ENCODE peak calls at places on chromosomes 12 and 14, in five cellular contexts. One of them, this sample, is unnamed. For H3K27me3, the result is how much of the 10 kb centered on the place peaks cover.

GRCh38 chr14:64417042-64417770 is 29.1 kb downstream of the MTHFD1 start:
- DNase-seq in cardiac muscle cell: peak
- DNase-seq in endodermal cell: no peak
- DNase-seq in psoas muscle: no peak
- DNase-seq in upper lobe of right lung: no peak
- DNase-seq in this sample: no peak

GRCh38 chr12:77049767-77050353 is 15.5 kb downstream of the E2F7 start:
- DNase-seq in cardiac muscle cell: peak
- DNase-seq in endodermal cell: no peak
- DNase-seq in psoas muscle: no peak
- DNase-seq in upper lobe of right lung: no peak
- DNase-seq in this sample: peak

GRCh38 chr12:116597886-116598285 is 38.7 kb downstream of the MAP1LC3B2 start:
- DNase-seq in psoas muscle: no peak
- DNase-seq in cardiac muscle cell: no peak
- DNase-seq in upper lobe of right lung: no peak
- DNase-seq in endodermal cell: no peak
- DNase-seq in this sample: no peak

GRCh38 chr14:30193791-30194407 is 266.3 kb upstream of the PRKD1 start:
- DNase-seq in endodermal cell: no peak
- DNase-seq in upper lobe of right lung: no peak
- DNase-seq in cardiac muscle cell: peak
- DNase-seq in psoas muscle: no peak
- DNase-seq in this sample: no peak

GRCh38 chr14:21694425-21694824 is 20.8 kb upstream of the OR4E1 start:
- DNase-seq in psoas muscle: no peak
- DNase-seq in cardiac muscle cell: no peak
- DNase-seq in endodermal cell: no peak
- DNase-seq in upper lobe of right lung: no peak
- DNase-seq in this sample: no peak

GRCh38 chr12:122724641-122725243 is 5.9 kb downstream of the HCAR1 start:
- DNase-seq in upper lobe of right lung: no peak
- DNase-seq in psoas muscle: no peak
- DNase-seq in endodermal cell: peak
- DNase-seq in cardiac muscle cell: no peak
- DNase-seq in this sample: no peak

GRCh38 chr12:115023279-115023678 is 339.3 kb upstream of the TBX3 start:
- DNase-seq in endodermal cell: no peak
- DNase-seq in cardiac muscle cell: peak
- DNase-seq in upper lobe of right lung: no peak
- DNase-seq in psoas muscle: no peak
- DNase-seq in this sample: no peak

GRCh38 chr12:117072106-117072505 is 27.1 kb downstream of the TESC start:
- DNase-seq in upper lobe of right lung: no peak
- DNase-seq in psoas muscle: no peak
- DNase-seq in endodermal cell: no peak
- DNase-seq in cardiac muscle cell: no peak
- DNase-seq in this sample: no peak

GRCh38 chr14:54317396-54317795 is 79.4 kb upstream of the CDKN3 start:
- DNase-seq in psoas muscle: no peak
- DNase-seq in endodermal cell: no peak
- DNase-seq in cardiac muscle cell: no peak
- DNase-seq in upper lobe of right lung: no peak
- DNase-seq in this sample: no peak

GRCh38 chr14:86015916-86016315 is 486.0 kb downstream of the FLRT2 start:
- DNase-seq in cardiac muscle cell: peak
- DNase-seq in endodermal cell: no peak
- DNase-seq in upper lobe of right lung: no peak
- DNase-seq in psoas muscle: no peak
- DNase-seq in this sample: no peak

GRCh38 chr14:68106917-68107316 is 287.3 kb downstream of the RAD51B start:
- DNase-seq in upper lobe of right lung: no peak
- DNase-seq in cardiac muscle cell: no peak
- DNase-seq in psoas muscle: no peak
- DNase-seq in endodermal cell: no peak
- DNase-seq in this sample: no peak

GRCh38 chr12:128810182-128811127 is 13.3 kb downstream of the SLC15A4 start:
- DNase-seq in endodermal cell: no peak
- DNase-seq in upper lobe of right lung: no peak
- DNase-seq in cardiac muscle cell: no peak
- DNase-seq in psoas muscle: peak
- DNase-seq in this sample: peak

GRCh38 chr14:31181271-31181670 is 26.3 kb downstream of the HECTD1 start:
- DNase-seq in upper lobe of right lung: no peak
- DNase-seq in endodermal cell: no peak
- DNase-seq in psoas muscle: no peak
- DNase-seq in cardiac muscle cell: no peak
- DNase-seq in this sample: no peak

GRCh38 chr12:84243686-84244085 is 668.9 kb downstream of the SLC6A15 start:
- DNase-seq in psoas muscle: no peak
- DNase-seq in cardiac muscle cell: no peak
- DNase-seq in endodermal cell: no peak
- DNase-seq in upper lobe of right lung: no peak
- DNase-seq in this sample: no peak

GRCh38 chr14:92520102-92520651 is 6.6 kb downstream of the RIN3 start:
- DNase-seq in psoas muscle: no peak
- DNase-seq in upper lobe of right lung: no peak
- DNase-seq in cardiac muscle cell: no peak
- DNase-seq in endodermal cell: no peak
- DNase-seq in this sample: no peak

GRCh38 chr12:102501773-102502172 is 21.4 kb upstream of the IGF1 start:
- DNase-seq in endodermal cell: no peak
- DNase-seq in psoas muscle: no peak
- DNase-seq in upper lobe of right lung: no peak
- DNase-seq in cardiac muscle cell: no peak
- DNase-seq in this sample: no peak

GRCh38 chr12:47361389-47362031 is 281.8 kb upstream of the AMIGO2 start:
- DNase-seq in upper lobe of right lung: no peak
- DNase-seq in psoas muscle: no peak
- DNase-seq in cardiac muscle cell: no peak
- DNase-seq in endodermal cell: peak
- DNase-seq in this sample: peak

GRCh38 chr12:1594045-1594294 is 411 bp downstream of the FBXL14 start:
- DNase-seq in cardiac muscle cell: peak
- DNase-seq in endodermal cell: peak
- DNase-seq in upper lobe of right lung: peak
- DNase-seq in psoas muscle: peak
- DNase-seq in this sample: peak

GRCh38 chr12:121003650-121004049 is 12.6 kb downstream of the C12orf43 start:
- DNase-seq in upper lobe of right lung: no peak
- DNase-seq in endodermal cell: peak
- DNase-seq in psoas muscle: no peak
- DNase-seq in cardiac muscle cell: no peak
- DNase-seq in this sample: no peak

GRCh38 chr12:109840349-109841073 is 7.3 kb upstream of the TRPV4 start:
- DNase-seq in upper lobe of right lung: no peak
- DNase-seq in endodermal cell: peak
- DNase-seq in cardiac muscle cell: no peak
- DNase-seq in psoas muscle: no peak
- DNase-seq in this sample: no peak

GRCh38 chr12:57697076-57697475 is 3.1 kb downstream of the OS9 start:
- DNase-seq in cardiac muscle cell: no peak
- DNase-seq in endodermal cell: no peak
- DNase-seq in psoas muscle: no peak
- DNase-seq in upper lobe of right lung: no peak
- DNase-seq in this sample: no peak

GRCh38 chr12:30754750-30755394 is at the start of gene CAPRIN2:
- DNase-seq in endodermal cell: peak
- DNase-seq in cardiac muscle cell: peak
- DNase-seq in psoas muscle: peak
- DNase-seq in upper lobe of right lung: peak
- DNase-seq in this sample: peak

GRCh38 chr12:6965026-6965661 is 5.3 kb downstream of the PHB2 start:
- DNase-seq in endodermal cell: peak
- DNase-seq in cardiac muscle cell: peak
- DNase-seq in psoas muscle: peak
- DNase-seq in upper lobe of right lung: peak
- DNase-seq in this sample: peak

GRCh38 chr14:68905107-68905895 is 73.8 kb downstream of the ACTN1 start:
- DNase-seq in upper lobe of right lung: no peak
- DNase-seq in cardiac muscle cell: no peak
- DNase-seq in endodermal cell: no peak
- DNase-seq in psoas muscle: no peak
- DNase-seq in this sample: no peak

GRCh38 chr12:53145383-53145782 is 35.1 kb upstream of the ZNF740 start:
- DNase-seq in psoas muscle: no peak
- DNase-seq in upper lobe of right lung: no peak
- DNase-seq in endodermal cell: no peak
- DNase-seq in cardiac muscle cell: peak
- DNase-seq in this sample: no peak

GRCh38 chr14:53929871-53930685 is 26.5 kb downstream of the BMP4 start:
- DNase-seq in psoas muscle: no peak
- DNase-seq in cardiac muscle cell: no peak
- DNase-seq in upper lobe of right lung: no peak
- DNase-seq in endodermal cell: peak
- DNase-seq in this sample: no peak

GRCh38 chr12:112468041-112468440 is 49.3 kb downstream of the PTPN11 start:
- DNase-seq in endodermal cell: peak
- DNase-seq in psoas muscle: no peak
- DNase-seq in cardiac muscle cell: no peak
- DNase-seq in upper lobe of right lung: no peak
- DNase-seq in this sample: no peak

GRCh38 chr12:104576980-104577925 is 120.5 kb downstream of the CHST11 start:
- DNase-seq in cardiac muscle cell: no peak
- DNase-seq in psoas muscle: no peak
- DNase-seq in endodermal cell: no peak
- DNase-seq in upper lobe of right lung: no peak
- DNase-seq in this sample: no peak

GRCh38 chr12:124094733-124095132 is 121.7 kb downstream of the ZNF664 start:
- DNase-seq in endodermal cell: no peak
- DNase-seq in cardiac muscle cell: no peak
- DNase-seq in upper lobe of right lung: no peak
- DNase-seq in psoas muscle: no peak
- DNase-seq in this sample: no peak

DNA sequence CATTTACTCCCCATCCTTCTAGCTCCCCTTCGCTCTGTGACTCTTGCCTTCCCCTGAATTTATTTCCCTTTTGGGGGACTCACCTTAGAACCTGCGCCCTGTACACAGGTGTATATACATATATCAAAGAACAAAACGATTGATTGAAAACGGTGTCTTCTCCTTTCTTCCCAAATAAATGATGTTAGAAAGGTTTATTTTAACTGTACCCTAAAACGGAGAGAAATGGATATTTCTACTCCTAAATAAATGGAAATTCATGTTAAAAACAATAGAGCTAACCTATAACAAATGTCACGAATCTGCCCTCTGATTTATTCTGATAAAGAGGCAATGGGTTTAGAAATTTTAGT is 8.6 kb upstream of the LHX5 start:
- DNase-seq in cardiac muscle cell: no peak
- DNase-seq in psoas muscle: no peak
- DNase-seq in endodermal cell: no peak
- DNase-seq in upper lobe of right lung: no peak
- DNase-seq in this sample: no peak
- H3K27me3 ChIP-seq in cardiac muscle cell: half or more
- H3K27me3 ChIP-seq in psoas muscle: half or more
- H3K27me3 ChIP-seq in endodermal cell: half or more
- H3K27me3 ChIP-seq in upper lobe of right lung: half or more
- H3K27me3 ChIP-seq in this sample: half or more

DNA sequence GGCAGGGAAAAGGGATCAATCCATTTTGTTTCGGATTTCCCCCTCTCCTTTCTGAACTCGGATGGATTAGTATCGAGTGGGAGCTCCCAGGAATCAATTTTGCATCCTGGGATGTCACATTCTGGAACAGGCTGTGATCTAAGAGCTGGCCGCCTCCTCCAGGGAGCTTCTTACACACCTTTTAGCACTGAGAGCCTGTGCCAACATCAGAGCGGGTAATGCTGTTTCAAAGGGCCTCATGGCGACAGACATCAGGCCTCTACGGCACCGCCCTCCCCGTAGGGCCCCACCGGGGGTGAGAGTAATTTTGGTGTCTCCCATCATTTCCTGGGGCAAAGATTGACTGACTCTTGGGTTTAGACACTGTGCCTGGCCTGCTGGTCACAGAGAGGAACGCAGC is 2.7 kb downstream of the GALNT9 start:
- DNase-seq in psoas muscle: no peak
- DNase-seq in endodermal cell: no peak
- DNase-seq in cardiac muscle cell: no peak
- DNase-seq in upper lobe of right lung: no peak
- DNase-seq in this sample: no peak
- H3K27me3 ChIP-seq in psoas muscle: half or more
- H3K27me3 ChIP-seq in endodermal cell: under half
- H3K27me3 ChIP-seq in cardiac muscle cell: under half
- H3K27me3 ChIP-seq in upper lobe of right lung: under half
- H3K27me3 ChIP-seq in this sample: half or more

GRCh38 chr14:70891741-70892140 is 15.5 kb upstream of the PCNX1 start:
- DNase-seq in cardiac muscle cell: peak
- DNase-seq in upper lobe of right lung: no peak
- DNase-seq in psoas muscle: no peak
- DNase-seq in endodermal cell: no peak
- DNase-seq in this sample: no peak
- H3K27me3 ChIP-seq in cardiac muscle cell: under half
- H3K27me3 ChIP-seq in upper lobe of right lung: under half
- H3K27me3 ChIP-seq in psoas muscle: under half
- H3K27me3 ChIP-seq in endodermal cell: under half
- H3K27me3 ChIP-seq in this sample: under half

GRCh38 chr12:113991224-113992044 is 25.3 kb upstream of the RBM19 start:
- DNase-seq in endodermal cell: no peak
- DNase-seq in cardiac muscle cell: no peak
- DNase-seq in psoas muscle: no peak
- DNase-seq in upper lobe of right lung: no peak
- DNase-seq in this sample: no peak

GRCh38 chr12:113988064-113988451 is 21.9 kb upstream of the RBM19 start:
- DNase-seq in upper lobe of right lung: no peak
- DNase-seq in cardiac muscle cell: no peak
- DNase-seq in endodermal cell: no peak
- DNase-seq in psoas muscle: no peak
- DNase-seq in this sample: no peak

GRCh38 chr12:113987261-113988063 is 21.3 kb upstream of the RBM19 start:
- DNase-seq in psoas muscle: no peak
- DNase-seq in endodermal cell: no peak
- DNase-seq in cardiac muscle cell: no peak
- DNase-seq in upper lobe of right lung: no peak
- DNase-seq in this sample: no peak

GRCh38 chr12:113988976-113989375 is 22.9 kb upstream of the RBM19 start:
- DNase-seq in upper lobe of right lung: no peak
- DNase-seq in cardiac muscle cell: no peak
- DNase-seq in psoas muscle: no peak
- DNase-seq in endodermal cell: no peak
- DNase-seq in this sample: no peak

DNA sequence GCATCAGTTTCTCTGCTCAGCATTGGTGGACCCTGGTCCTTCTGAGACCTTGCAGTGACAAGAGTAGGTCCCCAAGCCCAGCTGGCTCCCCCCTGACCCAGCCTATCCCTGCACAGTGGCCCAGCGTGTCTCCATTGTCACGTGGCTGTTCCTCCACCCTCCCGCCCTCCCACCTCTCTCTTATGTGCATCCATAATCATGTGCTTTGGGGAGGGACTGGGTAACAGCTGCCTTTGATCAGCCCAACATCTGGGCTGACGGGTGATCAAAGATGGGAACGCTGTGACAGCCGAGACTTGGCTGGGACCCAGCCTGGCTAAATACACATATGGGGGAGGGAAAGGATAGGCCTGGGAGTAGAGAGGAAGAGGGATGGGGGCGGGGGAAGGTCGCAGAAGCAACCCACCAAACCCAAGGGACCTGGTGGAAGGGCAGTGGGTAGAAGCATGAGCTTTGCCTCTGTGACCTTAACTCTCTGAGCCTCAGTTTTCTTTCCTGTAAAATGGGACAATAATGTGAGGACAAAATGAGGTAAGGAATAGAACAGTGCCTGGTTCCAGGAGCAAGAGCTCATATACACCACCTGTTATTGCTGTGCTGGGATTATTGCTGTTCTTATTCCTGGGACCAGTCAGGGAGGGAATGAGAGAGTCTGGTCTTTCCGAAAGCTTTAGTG is 24.6 kb upstream of the RBM19 start:
- DNase-seq in cardiac muscle cell: peak
- DNase-seq in endodermal cell: peak
- DNase-seq in upper lobe of right lung: no peak
- DNase-seq in psoas muscle: no peak
- DNase-seq in this sample: no peak
- H3K27me3 ChIP-seq in cardiac muscle cell: under half
- H3K27me3 ChIP-seq in endodermal cell: under half
- H3K27me3 ChIP-seq in upper lobe of right lung: under half
- H3K27me3 ChIP-seq in psoas muscle: under half
- H3K27me3 ChIP-seq in this sample: half or more

This sample was measured in heart right ventricle.